ENCODE peak calls at places on chromosomes 1 and 21, in nine cellular contexts. One of them, this sample, is unnamed.

GRCh38 chr1:27873671-27874384 is 1.5 kb downstream of the THEMIS2 start:
- DNase-seq in BJ: no peak
- DNase-seq in AG08395: no peak
- DNase-seq in NCI-H226: no peak
- DNase-seq in activated CD4-positive, alpha-beta T cell treated with anti-CD3 and anti-CD28 coated beads, Interleukin-2, amount 50 U/mL, for 48 hours: no peak
- DNase-seq in AG04449: no peak
- DNase-seq in AG09309: no peak
- DNase-seq in NCI-H1694 treated with DMSO at 0.1 percent for 48 hours: no peak
- DNase-seq in sciatic nerve: peak
- DNase-seq in this sample: no peak

GRCh38 chr1:76891931-76892330 is 24.7 kb downstream of the ST6GALNAC5 start:
- DNase-seq in BJ: peak
- DNase-seq in AG08395: peak
- DNase-seq in NCI-H226: no peak
- DNase-seq in activated CD4-positive, alpha-beta T cell treated with anti-CD3 and anti-CD28 coated beads, Interleukin-2, amount 50 U/mL, for 48 hours: no peak
- DNase-seq in AG04449: peak
- DNase-seq in AG09309: peak
- DNase-seq in NCI-H1694 treated with DMSO at 0.1 percent for 48 hours: no peak
- DNase-seq in sciatic nerve: no peak
- DNase-seq in this sample: no peak

GRCh38 chr21:42559326-42559725 is 45.7 kb downstream of the SLC37A1 start:
- DNase-seq in BJ: no peak
- DNase-seq in AG08395: no peak
- DNase-seq in NCI-H226: no peak
- DNase-seq in activated CD4-positive, alpha-beta T cell treated with anti-CD3 and anti-CD28 coated beads, Interleukin-2, amount 50 U/mL, for 48 hours: no peak
- DNase-seq in AG04449: no peak
- DNase-seq in AG09309: no peak
- DNase-seq in NCI-H1694 treated with DMSO at 0.1 percent for 48 hours: no peak
- DNase-seq in sciatic nerve: peak
- DNase-seq in this sample: no peak

GRCh38 chr1:232767381-232768074 is 37.7 kb upstream of the MAP10 start:
- DNase-seq in BJ: peak
- DNase-seq in AG08395: peak
- DNase-seq in NCI-H226: peak
- DNase-seq in activated CD4-positive, alpha-beta T cell treated with anti-CD3 and anti-CD28 coated beads, Interleukin-2, amount 50 U/mL, for 48 hours: no peak
- DNase-seq in AG04449: no peak
- DNase-seq in AG09309: peak
- DNase-seq in NCI-H1694 treated with DMSO at 0.1 percent for 48 hours: peak
- DNase-seq in sciatic nerve: peak
- DNase-seq in this sample: peak

GRCh38 chr1:193516755-193517388 is 330.5 kb upstream of the B3GALT2 start:
- DNase-seq in BJ: no peak
- DNase-seq in AG08395: no peak
- DNase-seq in NCI-H226: no peak
- DNase-seq in activated CD4-positive, alpha-beta T cell treated with anti-CD3 and anti-CD28 coated beads, Interleukin-2, amount 50 U/mL, for 48 hours: no peak
- DNase-seq in AG04449: no peak
- DNase-seq in AG09309: no peak
- DNase-seq in NCI-H1694 treated with DMSO at 0.1 percent for 48 hours: no peak
- DNase-seq in sciatic nerve: no peak
- DNase-seq in this sample: no peak

GRCh38 chr1:242530761-242531160 is 6.3 kb upstream of the PLD5 start:
- DNase-seq in BJ: no peak
- DNase-seq in AG08395: peak
- DNase-seq in NCI-H226: no peak
- DNase-seq in activated CD4-positive, alpha-beta T cell treated with anti-CD3 and anti-CD28 coated beads, Interleukin-2, amount 50 U/mL, for 48 hours: no peak
- DNase-seq in AG04449: no peak
- DNase-seq in AG09309: no peak
- DNase-seq in NCI-H1694 treated with DMSO at 0.1 percent for 48 hours: no peak
- DNase-seq in sciatic nerve: no peak
- DNase-seq in this sample: peak

GRCh38 chr1:9705337-9706098 is 54.0 kb downstream of the PIK3CD start:
- DNase-seq in BJ: no peak
- DNase-seq in AG08395: peak
- DNase-seq in NCI-H226: peak
- DNase-seq in activated CD4-positive, alpha-beta T cell treated with anti-CD3 and anti-CD28 coated beads, Interleukin-2, amount 50 U/mL, for 48 hours: no peak
- DNase-seq in AG04449: no peak
- DNase-seq in AG09309: no peak
- DNase-seq in NCI-H1694 treated with DMSO at 0.1 percent for 48 hours: no peak
- DNase-seq in sciatic nerve: no peak
- DNase-seq in this sample: no peak

GRCh38 chr21:35764586-35764985 is 295.7 kb downstream of the SETD4 start:
- DNase-seq in BJ: no peak
- DNase-seq in AG08395: no peak
- DNase-seq in NCI-H226: no peak
- DNase-seq in activated CD4-positive, alpha-beta T cell treated with anti-CD3 and anti-CD28 coated beads, Interleukin-2, amount 50 U/mL, for 48 hours: no peak
- DNase-seq in AG04449: no peak
- DNase-seq in AG09309: no peak
- DNase-seq in NCI-H1694 treated with DMSO at 0.1 percent for 48 hours: no peak
- DNase-seq in sciatic nerve: no peak
- DNase-seq in this sample: peak

GRCh38 chr1:113808450-113809195 is 3.7 kb downstream of the RSBN1 start:
- DNase-seq in BJ: no peak
- DNase-seq in AG08395: no peak
- DNase-seq in NCI-H226: no peak
- DNase-seq in activated CD4-positive, alpha-beta T cell treated with anti-CD3 and anti-CD28 coated beads, Interleukin-2, amount 50 U/mL, for 48 hours: no peak
- DNase-seq in AG04449: no peak
- DNase-seq in AG09309: no peak
- DNase-seq in NCI-H1694 treated with DMSO at 0.1 percent for 48 hours: no peak
- DNase-seq in sciatic nerve: no peak
- DNase-seq in this sample: no peak

GRCh38 chr1:3054474-3054873 is 14.5 kb upstream of the PRDM16 start:
- DNase-seq in BJ: no peak
- DNase-seq in AG08395: no peak
- DNase-seq in NCI-H226: no peak
- DNase-seq in activated CD4-positive, alpha-beta T cell treated with anti-CD3 and anti-CD28 coated beads, Interleukin-2, amount 50 U/mL, for 48 hours: no peak
- DNase-seq in AG04449: no peak
- DNase-seq in AG09309: no peak
- DNase-seq in NCI-H1694 treated with DMSO at 0.1 percent for 48 hours: no peak
- DNase-seq in sciatic nerve: peak
- DNase-seq in this sample: no peak

GRCh38 chr1:31444725-31445448 is 31.9 kb downstream of the SERINC2 start:
- DNase-seq in BJ: no peak
- DNase-seq in AG08395: no peak
- DNase-seq in NCI-H226: no peak
- DNase-seq in activated CD4-positive, alpha-beta T cell treated with anti-CD3 and anti-CD28 coated beads, Interleukin-2, amount 50 U/mL, for 48 hours: no peak
- DNase-seq in AG04449: no peak
- DNase-seq in AG09309: no peak
- DNase-seq in NCI-H1694 treated with DMSO at 0.1 percent for 48 hours: no peak
- DNase-seq in sciatic nerve: no peak
- DNase-seq in this sample: no peak

This sample was measured in foreskin keratinocyte.